ENCODE peak calls at places on chromosomes 16 and 17, in nine cellular contexts. One of them, this sample, is unnamed.

GRCh38 chr16:69709456-69710084 is 16.8 kb downstream of the NQO1 start:
- DNase-seq in anterior cingulate cortex: no peak
- DNase-seq in psoas muscle: no peak
- DNase-seq in heart right ventricle: no peak
- DNase-seq in Ammon's horn: peak
- DNase-seq in H4: peak
- DNase-seq in progenitor cell of endocrine pancreas: no peak
- DNase-seq in fibroblast of mammary gland: peak
- DNase-seq in GM23248: peak
- DNase-seq in this sample: no peak

GRCh38 chr16:84406006-84406963 is 37.9 kb downstream of the ATP2C2 start:
- DNase-seq in anterior cingulate cortex: peak
- DNase-seq in psoas muscle: no peak
- DNase-seq in heart right ventricle: no peak
- DNase-seq in Ammon's horn: peak
- DNase-seq in H4: no peak
- DNase-seq in progenitor cell of endocrine pancreas: no peak
- DNase-seq in fibroblast of mammary gland: no peak
- DNase-seq in GM23248: no peak
- DNase-seq in this sample: no peak

GRCh38 chr16:24015923-24016322 is 180.1 kb downstream of the PRKCB start:
- DNase-seq in anterior cingulate cortex: no peak
- DNase-seq in psoas muscle: no peak
- DNase-seq in heart right ventricle: no peak
- DNase-seq in Ammon's horn: no peak
- DNase-seq in H4: no peak
- DNase-seq in progenitor cell of endocrine pancreas: no peak
- DNase-seq in fibroblast of mammary gland: no peak
- DNase-seq in GM23248: no peak
- DNase-seq in this sample: no peak

GRCh38 chr17:33112763-33113162 is 121.1 kb downstream of the SPACA3 start:
- DNase-seq in anterior cingulate cortex: no peak
- DNase-seq in psoas muscle: no peak
- DNase-seq in heart right ventricle: no peak
- DNase-seq in Ammon's horn: no peak
- DNase-seq in H4: no peak
- DNase-seq in progenitor cell of endocrine pancreas: no peak
- DNase-seq in fibroblast of mammary gland: peak
- DNase-seq in GM23248: peak
- DNase-seq in this sample: no peak

GRCh38 chr17:35460354-35460851 is 11.8 kb upstream of the SLFN13 start:
- DNase-seq in anterior cingulate cortex: no peak
- DNase-seq in psoas muscle: peak
- DNase-seq in heart right ventricle: peak
- DNase-seq in Ammon's horn: no peak
- DNase-seq in H4: no peak
- DNase-seq in progenitor cell of endocrine pancreas: peak
- DNase-seq in fibroblast of mammary gland: no peak
- DNase-seq in GM23248: no peak
- DNase-seq in this sample: peak

GRCh38 chr16:17160285-17160854 is 310.4 kb downstream of the XYLT1 start:
- DNase-seq in anterior cingulate cortex: no peak
- DNase-seq in psoas muscle: no peak
- DNase-seq in heart right ventricle: no peak
- DNase-seq in Ammon's horn: no peak
- DNase-seq in H4: no peak
- DNase-seq in progenitor cell of endocrine pancreas: no peak
- DNase-seq in fibroblast of mammary gland: no peak
- DNase-seq in GM23248: peak
- DNase-seq in this sample: no peak

GRCh38 chr16:89623511-89624232 is 10.2 kb downstream of the DPEP1 start:
- DNase-seq in anterior cingulate cortex: no peak
- DNase-seq in psoas muscle: no peak
- DNase-seq in heart right ventricle: no peak
- DNase-seq in Ammon's horn: no peak
- DNase-seq in H4: no peak
- DNase-seq in progenitor cell of endocrine pancreas: no peak
- DNase-seq in fibroblast of mammary gland: peak
- DNase-seq in GM23248: peak
- DNase-seq in this sample: no peak

GRCh38 chr16:30183961-30184429 is 593 bp downstream of the CORO1A start:
- DNase-seq in anterior cingulate cortex: no peak
- DNase-seq in psoas muscle: peak
- DNase-seq in heart right ventricle: peak
- DNase-seq in Ammon's horn: peak
- DNase-seq in H4: no peak
- DNase-seq in progenitor cell of endocrine pancreas: no peak
- DNase-seq in fibroblast of mammary gland: no peak
- DNase-seq in GM23248: no peak
- DNase-seq in this sample: peak

GRCh38 chr17:3551189-3551588 is 6.4 kb downstream of the TRPV3 start:
- DNase-seq in anterior cingulate cortex: no peak
- DNase-seq in psoas muscle: no peak
- DNase-seq in heart right ventricle: no peak
- DNase-seq in Ammon's horn: no peak
- DNase-seq in H4: no peak
- DNase-seq in progenitor cell of endocrine pancreas: no peak
- DNase-seq in fibroblast of mammary gland: no peak
- DNase-seq in GM23248: no peak
- DNase-seq in this sample: peak

GRCh38 chr17:64236827-64237403 is 26.1 kb downstream of the TEX2 start:
- DNase-seq in anterior cingulate cortex: no peak
- DNase-seq in psoas muscle: no peak
- DNase-seq in heart right ventricle: no peak
- DNase-seq in Ammon's horn: no peak
- DNase-seq in H4: no peak
- DNase-seq in progenitor cell of endocrine pancreas: no peak
- DNase-seq in fibroblast of mammary gland: no peak
- DNase-seq in GM23248: no peak
- DNase-seq in this sample: no peak

GRCh38 chr17:57441270-57441600 is 184.9 kb downstream of the MSI2 start:
- DNase-seq in anterior cingulate cortex: no peak
- DNase-seq in psoas muscle: no peak
- DNase-seq in heart right ventricle: no peak
- DNase-seq in Ammon's horn: no peak
- DNase-seq in H4: no peak
- DNase-seq in progenitor cell of endocrine pancreas: no peak
- DNase-seq in fibroblast of mammary gland: no peak
- DNase-seq in GM23248: no peak
- DNase-seq in this sample: no peak

GRCh38 chr17:76252040-76252954 is 12.0 kb upstream of the RNF157 start:
- DNase-seq in anterior cingulate cortex: no peak
- DNase-seq in psoas muscle: peak
- DNase-seq in heart right ventricle: no peak
- DNase-seq in Ammon's horn: no peak
- DNase-seq in H4: peak
- DNase-seq in progenitor cell of endocrine pancreas: no peak
- DNase-seq in fibroblast of mammary gland: peak
- DNase-seq in GM23248: peak
- DNase-seq in this sample: peak

GRCh38 chr17:73155410-73156165 is 9.2 kb upstream of the SSTR2 start:
- DNase-seq in anterior cingulate cortex: no peak
- DNase-seq in psoas muscle: no peak
- DNase-seq in heart right ventricle: no peak
- DNase-seq in Ammon's horn: peak
- DNase-seq in H4: no peak
- DNase-seq in progenitor cell of endocrine pancreas: no peak
- DNase-seq in fibroblast of mammary gland: no peak
- DNase-seq in GM23248: no peak
- DNase-seq in this sample: no peak

GRCh38 chr17:46057366-46057765 is 58.3 kb downstream of the STH start:
- DNase-seq in anterior cingulate cortex: no peak
- DNase-seq in psoas muscle: no peak
- DNase-seq in heart right ventricle: no peak
- DNase-seq in Ammon's horn: no peak
- DNase-seq in H4: no peak
- DNase-seq in progenitor cell of endocrine pancreas: no peak
- DNase-seq in fibroblast of mammary gland: peak
- DNase-seq in GM23248: no peak
- DNase-seq in this sample: no peak

GRCh38 chr17:81609541-81610353 is 27.2 kb downstream of the NPLOC4 start:
- DNase-seq in anterior cingulate cortex: no peak
- DNase-seq in psoas muscle: no peak
- DNase-seq in heart right ventricle: no peak
- DNase-seq in Ammon's horn: peak
- DNase-seq in H4: no peak
- DNase-seq in progenitor cell of endocrine pancreas: no peak
- DNase-seq in fibroblast of mammary gland: no peak
- DNase-seq in GM23248: no peak
- DNase-seq in this sample: no peak

GRCh38 chr17:72404872-72405271 is 284.1 kb downstream of the SOX9 start:
- DNase-seq in anterior cingulate cortex: no peak
- DNase-seq in psoas muscle: no peak
- DNase-seq in heart right ventricle: no peak
- DNase-seq in Ammon's horn: no peak
- DNase-seq in H4: no peak
- DNase-seq in progenitor cell of endocrine pancreas: no peak
- DNase-seq in fibroblast of mammary gland: peak
- DNase-seq in GM23248: peak
- DNase-seq in this sample: no peak

GRCh38 chr16:50067290-50067853 is 1.6 kb downstream of the HEATR3 start:
- DNase-seq in anterior cingulate cortex: no peak
- DNase-seq in psoas muscle: no peak
- DNase-seq in heart right ventricle: peak
- DNase-seq in Ammon's horn: peak
- DNase-seq in H4: peak
- DNase-seq in progenitor cell of endocrine pancreas: no peak
- DNase-seq in fibroblast of mammary gland: peak
- DNase-seq in GM23248: peak
- DNase-seq in this sample: no peak

GRCh38 chr16:57271063-57271345 is 13.5 kb downstream of the PLLP start:
- DNase-seq in anterior cingulate cortex: no peak
- DNase-seq in psoas muscle: no peak
- DNase-seq in heart right ventricle: no peak
- DNase-seq in Ammon's horn: no peak
- DNase-seq in H4: no peak
- DNase-seq in progenitor cell of endocrine pancreas: no peak
- DNase-seq in fibroblast of mammary gland: no peak
- DNase-seq in GM23248: no peak
- DNase-seq in this sample: no peak

GRCh38 chr16:89123001-89123830 is 29.6 kb downstream of the ACSF3 start:
- DNase-seq in anterior cingulate cortex: no peak
- DNase-seq in psoas muscle: peak
- DNase-seq in heart right ventricle: no peak
- DNase-seq in Ammon's horn: no peak
- DNase-seq in H4: no peak
- DNase-seq in progenitor cell of endocrine pancreas: no peak
- DNase-seq in fibroblast of mammary gland: peak
- DNase-seq in GM23248: peak
- DNase-seq in this sample: peak

GRCh38 chr17:76382305-76382802 is 2.1 kb upstream of the SPHK1 start:
- DNase-seq in anterior cingulate cortex: no peak
- DNase-seq in psoas muscle: no peak
- DNase-seq in heart right ventricle: no peak
- DNase-seq in Ammon's horn: no peak
- DNase-seq in H4: no peak
- DNase-seq in progenitor cell of endocrine pancreas: peak
- DNase-seq in fibroblast of mammary gland: no peak
- DNase-seq in GM23248: peak
- DNase-seq in this sample: peak

GRCh38 chr17:10879110-10879509 is 41.2 kb upstream of the PIRT start:
- DNase-seq in anterior cingulate cortex: no peak
- DNase-seq in psoas muscle: peak
- DNase-seq in heart right ventricle: no peak
- DNase-seq in Ammon's horn: peak
- DNase-seq in H4: no peak
- DNase-seq in progenitor cell of endocrine pancreas: peak
- DNase-seq in fibroblast of mammary gland: no peak
- DNase-seq in GM23248: peak
- DNase-seq in this sample: no peak

GRCh38 chr17:38728290-38728831 is 1.8 kb upstream of the CISD3 start:
- DNase-seq in anterior cingulate cortex: no peak
- DNase-seq in psoas muscle: no peak
- DNase-seq in heart right ventricle: no peak
- DNase-seq in Ammon's horn: no peak
- DNase-seq in H4: no peak
- DNase-seq in progenitor cell of endocrine pancreas: no peak
- DNase-seq in fibroblast of mammary gland: no peak
- DNase-seq in GM23248: no peak
- DNase-seq in this sample: peak

GRCh38 chr17:56806949-56807348 is 26.8 kb downstream of the C17orf67 start:
- DNase-seq in anterior cingulate cortex: no peak
- DNase-seq in psoas muscle: no peak
- DNase-seq in heart right ventricle: no peak
- DNase-seq in Ammon's horn: no peak
- DNase-seq in H4: no peak
- DNase-seq in progenitor cell of endocrine pancreas: no peak
- DNase-seq in fibroblast of mammary gland: no peak
- DNase-seq in GM23248: no peak
- DNase-seq in this sample: no peak